ENCODE peak calls at places on chromosomes 12 and 14, in six cellular contexts. W, T, H, S, A and D are unnamed samples.

GRCh38 chr14:104448721-104449120 is 130.8 kb upstream of the C14orf180 start:
- DNase-seq in W (no peak), T (no peak), H (no peak), S (no peak), A (no peak), D (no peak)

GRCh38 chr12:11855993-11856374 is 206.5 kb downstream of the ETV6 start:
- DNase-seq in W (no peak), T (no peak), H (no peak), S (no peak), A (no peak), D (peak)

GRCh38 chr14:51963164-51963733 is 26.1 kb upstream of the RTRAF start:
- DNase-seq in W (no peak), T (no peak), H (no peak), S (no peak), A (no peak), D (no peak)

GRCh38 chr14:33186656-33187055 is 248.0 kb downstream of the NPAS3 start:
- DNase-seq in W (no peak), T (no peak), H (no peak), S (no peak), A (no peak), D (no peak)

GRCh38 chr12:48184549-48184922 is 1.1 kb downstream of the CCDC184 start:
- DNase-seq in W (no peak), T (no peak), H (no peak), S (no peak), A (no peak), D (no peak)

GRCh38 chr12:5716221-5716620 is 228.8 kb downstream of the ANO2 start:
- DNase-seq in W (no peak), T (no peak), H (no peak), S (no peak), A (peak), D (no peak)

GRCh38 chr12:95169368-95169767 is 47.9 kb downstream of the FGD6 start:
- DNase-seq in W (peak), T (no peak), H (peak), S (peak), A (peak), D (no peak)

GRCh38 chr12:51472984-51473383 is 48.4 kb downstream of the SLC4A8 start:
- DNase-seq in W (no peak), T (no peak), H (no peak), S (no peak), A (no peak), D (no peak)

GRCh38 chr14:100305446-100306255 is 593 bp downstream of the SLC25A29 start:
- DNase-seq in W (peak), T (no peak), H (no peak), S (no peak), A (peak), D (no peak)

GRCh38 chr12:97556201-97556824 is 93.7 kb downstream of the RMST start:
- DNase-seq in W (peak), T (peak), H (no peak), S (no peak), A (no peak), D (no peak)

GRCh38 chr14:64728856-64729255 is 24.6 kb downstream of the PLEKHG3 start:
- DNase-seq in W (no peak), T (no peak), H (no peak), S (no peak), A (no peak), D (no peak)

GRCh38 chr12:113403435-113404415 is at the start of gene SDS:
- DNase-seq in W (peak), T (no peak), H (no peak), S (peak), A (peak), D (no peak)

GRCh38 chr12:87405918-87406317 is 623.3 kb downstream of the C12orf50 start:
- DNase-seq in W (no peak), T (no peak), H (peak), S (no peak), A (no peak), D (no peak)

GRCh38 chr14:89356927-89357326 is 60.1 kb downstream of the FOXN3 start:
- DNase-seq in W (no peak), T (no peak), H (no peak), S (no peak), A (no peak), D (no peak)

GRCh38 chr12:574475-575128 is 88.6 kb downstream of the NINJ2 start:
- DNase-seq in W (peak), T (no peak), H (peak), S (no peak), A (no peak), D (no peak)

GRCh38 chr14:86938356-86938755 is 1054.6 kb downstream of the GALC start:
- DNase-seq in W (no peak), T (no peak), H (no peak), S (peak), A (no peak), D (no peak)

GRCh38 chr12:88383405-88383804 is 196.9 kb downstream of the KITLG start:
- DNase-seq in W (no peak), T (no peak), H (no peak), S (no peak), A (no peak), D (no peak)

GRCh38 chr14:31420013-31420318 is 384 bp downstream of the HEATR5A start:
- DNase-seq in W (peak), T (no peak), H (peak), S (peak), A (peak), D (peak)

GRCh38 chr12:109435428-109436180 is 41.5 kb downstream of the KCTD10 start:
- DNase-seq in W (peak), T (no peak), H (no peak), S (no peak), A (no peak), D (no peak)

GRCh38 chr14:51395361-51395849 is 155.4 kb downstream of the TMX1 start:
- DNase-seq in W (no peak), T (no peak), H (peak), S (peak), A (peak), D (peak)

GRCh38 chr14:64401923-64402322 is 13.8 kb downstream of the MTHFD1 start:
- DNase-seq in W (no peak), T (no peak), H (no peak), S (no peak), A (no peak), D (no peak)

GRCh38 chr12:69002969-69003368 is 70.0 kb upstream of the CPM start:
- DNase-seq in W (no peak), T (no peak), H (no peak), S (no peak), A (no peak), D (no peak)

GRCh38 chr14:99728981-99729451 is 44.9 kb downstream of the CYP46A1 start:
- DNase-seq in W (peak), T (no peak), H (no peak), S (no peak), A (no peak), D (no peak)

GRCh38 chr12:49051777-49052438 is 8.7 kb downstream of the KMT2D start:
- DNase-seq in W (peak), T (no peak), H (no peak), S (no peak), A (no peak), D (no peak)

GRCh38 chr14:23547924-23548323 is 3.6 kb downstream of the ZFHX2 start:
- DNase-seq in W (no peak), T (no peak), H (no peak), S (no peak), A (no peak), D (no peak)

GRCh38 chr12:61554268-61555008 is 705.8 kb upstream of the USP15 start:
- DNase-seq in W (no peak), T (no peak), H (peak), S (no peak), A (no peak), D (no peak)

GRCh38 chr14:73255693-73256225 is 18.5 kb downstream of the PAPLN start:
- DNase-seq in W (no peak), T (no peak), H (no peak), S (no peak), A (no peak), D (no peak)

GRCh38 chr12:62127516-62127915 is 132.7 kb upstream of the USP15 start:
- DNase-seq in W (no peak), T (no peak), H (no peak), S (no peak), A (no peak), D (no peak)

GRCh38 chr14:96584199-96584906 is 82.2 kb downstream of the PAPOLA start:
- DNase-seq in W (peak), T (no peak), H (peak), S (no peak), A (no peak), D (peak)

GRCh38 chr12:17381211-17381610 is 708.8 kb downstream of the RERGL start:
- DNase-seq in W (no peak), T (no peak), H (peak), S (no peak), A (no peak), D (no peak)

GRCh38 chr12:93773122-93773871 is 96.1 kb downstream of the CRADD start:
- DNase-seq in W (peak), T (no peak), H (no peak), S (no peak), A (no peak), D (no peak)

GRCh38 chr14:75258079-75258802 is 20.4 kb upstream of the FOS start:
- DNase-seq in W (peak), T (no peak), H (no peak), S (peak), A (no peak), D (no peak)

GRCh38 chr12:90027889-90028570 is 319.4 kb upstream of the ATP2B1 start:
- DNase-seq in W (no peak), T (no peak), H (no peak), S (no peak), A (no peak), D (no peak)

GRCh38 chr14:53979747-53980642 is 23.4 kb upstream of the BMP4 start:
- DNase-seq in W (no peak), T (no peak), H (no peak), S (no peak), A (peak), D (no peak)